ENCODE peak calls at places on chromosomes 16 and 17, in four cellular contexts. R is K562, C is HepG2, S is GM12878. F is an unnamed sample.
A peak's percentile ranks its signal among the peaks of the same experiment; 100 is the strongest.

GRCh38 chr17:350706-351435 is 1.7 kb downstream of the RPH3AL start:
- DNase-seq in S (no peak), R (no peak), C (peak; percentile 50), F (no peak)

GRCh38 chr16:22670551-22670970 is 143.4 kb upstream of the HS3ST2 start:
- DNase-seq in R (peak; percentile 99), S (no peak), C (peak; percentile 50), F (peak; percentile 74)

GRCh38 chr16:88719267-88719932 is 13.1 kb downstream of the CTU2 start:
- DNase-seq in S (no peak), R (no peak), C (no peak), F (no peak)

GRCh38 chr16:10988164-10988803 is 43.9 kb downstream of the CLEC16A start:
- DNase-seq in R (peak; percentile 42), S (no peak), C (no peak), F (peak; percentile 34)

GRCh38 chr16:23269248-23270091 is 32.6 kb upstream of the SCNN1B start:
- DNase-seq in S (no peak), C (peak; percentile 29), R (no peak), F (no peak)

GRCh38 chr16:70253291-70254094 is 1.8 kb upstream of the EXOSC6 start:
- DNase-seq in S (no peak), R (peak; percentile 44), C (peak; percentile 45), F (peak; percentile 54)

GRCh38 chr16:20727181-20727580 is 14.4 kb downstream of the THUMPD1 start:
- DNase-seq in R (no peak), S (no peak), C (no peak), F (no peak)

GRCh38 chr16:57898961-57899360 is 72.0 kb downstream of the CNGB1 start:
- DNase-seq in R (no peak), C (no peak), S (no peak), F (no peak)

GRCh38 chr16:11423315-11424117 is 78.3 kb downstream of the RMI2 start:
- DNase-seq in R (no peak), S (peak; percentile 39), C (no peak), F (no peak)

GRCh38 chr16:72188512-72188911 is 16.6 kb upstream of the PMFBP1 start:
- DNase-seq in S (no peak), C (no peak), R (no peak), F (no peak)

GRCh38 chr17:78111727-78112507 is 16.6 kb downstream of the TMC6 start:
- DNase-seq in C (no peak), R (no peak), S (no peak), F (no peak)

GRCh38 chr16:31365131-31365865 is 10.3 kb downstream of the ITGAX start:
- DNase-seq in S (no peak), R (no peak), C (no peak), F (no peak)

GRCh38 chr17:43021739-43022512 is at the start of gene VAT1:
- DNase-seq in S (no peak), R (peak; percentile 71), C (peak; percentile 72), F (peak; percentile 84)

GRCh38 chr17:37844977-37845293 is 79.3 kb upstream of the TBC1D3K start:
- DNase-seq in C (no peak), R (no peak), S (no peak), F (no peak)

GRCh38 chr16:13829712-13830304 is 90.1 kb upstream of the ERCC4 start:
- DNase-seq in C (no peak), S (no peak), R (no peak), F (no peak)

GRCh38 chr16:54194008-54194731 is 92.4 kb downstream of the IRX3 start:
- DNase-seq in C (no peak), S (no peak), R (peak; percentile 13), F (peak; percentile 35)

GRCh38 chr16:52482916-52483315 is 64.0 kb downstream of the TOX3 start:
- DNase-seq in R (no peak), S (no peak), C (no peak), F (no peak)

GRCh38 chr17:43768382-43768781 is 9.8 kb upstream of the SOST start:
- DNase-seq in S (no peak), C (no peak), R (no peak), F (no peak)

GRCh38 chr16:58684001-58684353 is 593 bp downstream of the SLC38A7 start:
- DNase-seq in S (no peak), R (no peak), C (no peak), F (no peak)

GRCh38 chr17:44367219-44367618 is 3.6 kb upstream of the FAM171A2 start:
- DNase-seq in R (no peak), S (no peak), C (no peak), F (no peak)

GRCh38 chr17:9676742-9677387 is 31.5 kb downstream of the USP43 start:
- DNase-seq in C (peak; percentile 32), R (no peak), S (peak; percentile 9), F (no peak)

GRCh38 chr17:51660266-51660665 is 399.9 kb downstream of the UTP18 start:
- DNase-seq in C (no peak), S (no peak), R (no peak), F (no peak)

GRCh38 chr17:21511368-21512195 is 135.4 kb downstream of the KCNJ12 start:
- DNase-seq in S (no peak), R (peak; percentile 46), C (peak; percentile 38), F (peak; percentile 77)

GRCh38 chr17:10126554-10127493 is 71.6 kb downstream of the GAS7 start:
- DNase-seq in S (no peak), C (no peak), R (no peak), F (no peak)

GRCh38 chr17:16371742-16372141 is 9.1 kb upstream of the UBB start:
- DNase-seq in R (no peak), S (no peak), C (no peak), F (no peak)

GRCh38 chr17:2926019-2926650 is 129.9 kb downstream of the RAP1GAP2 start:
- DNase-seq in S (no peak), R (no peak), C (no peak), F (no peak)

DNA sequence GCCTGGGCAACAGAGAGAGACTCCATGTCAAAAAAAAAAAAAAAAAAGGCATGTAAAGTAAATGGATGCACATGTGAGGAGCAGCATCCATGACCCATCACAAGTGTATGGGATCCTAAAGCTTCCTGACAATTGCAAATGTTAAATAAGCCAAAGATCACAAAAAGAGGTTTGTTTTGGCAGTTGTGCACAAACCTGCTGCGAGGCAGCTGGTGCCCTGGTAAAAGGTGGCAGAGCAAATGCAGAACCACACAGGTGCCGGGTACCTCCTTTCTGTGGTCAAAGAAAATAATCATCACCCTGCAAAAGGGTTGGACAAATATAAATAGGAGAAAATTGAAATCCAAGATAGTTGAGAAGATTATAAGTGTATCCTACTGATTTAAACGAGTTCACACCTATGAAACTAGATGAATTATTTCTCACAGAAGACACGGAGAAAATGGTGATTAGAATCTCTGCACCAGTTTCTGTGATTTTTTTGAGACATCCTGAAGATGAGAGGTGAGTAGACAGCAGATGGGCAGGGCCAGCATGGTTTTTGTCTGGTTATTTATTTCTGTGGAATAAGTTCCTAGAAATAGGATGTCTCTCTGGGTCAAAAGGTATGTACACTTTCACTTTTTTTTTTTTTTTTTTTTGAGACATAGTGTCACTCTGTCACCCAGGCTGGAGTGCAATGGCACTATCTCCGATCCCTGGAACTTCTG is 291.3 kb downstream of the CDH13 start:
- DNase-seq in C (no peak), R (no peak), S (no peak), F (no peak)
- TF ChIP-seq SP1 in C (no peak), R (no peak), S (no peak), F (no peak)

GRCh38 chr17:70190959-70191805 is 21.9 kb downstream of the KCNJ2 start:
- DNase-seq in S (no peak), R (no peak), C (no peak), F (peak; percentile 10)
- TF ChIP-seq FOXM1 in S (no peak), R (no peak), C (no peak), F (no peak)

DNA sequence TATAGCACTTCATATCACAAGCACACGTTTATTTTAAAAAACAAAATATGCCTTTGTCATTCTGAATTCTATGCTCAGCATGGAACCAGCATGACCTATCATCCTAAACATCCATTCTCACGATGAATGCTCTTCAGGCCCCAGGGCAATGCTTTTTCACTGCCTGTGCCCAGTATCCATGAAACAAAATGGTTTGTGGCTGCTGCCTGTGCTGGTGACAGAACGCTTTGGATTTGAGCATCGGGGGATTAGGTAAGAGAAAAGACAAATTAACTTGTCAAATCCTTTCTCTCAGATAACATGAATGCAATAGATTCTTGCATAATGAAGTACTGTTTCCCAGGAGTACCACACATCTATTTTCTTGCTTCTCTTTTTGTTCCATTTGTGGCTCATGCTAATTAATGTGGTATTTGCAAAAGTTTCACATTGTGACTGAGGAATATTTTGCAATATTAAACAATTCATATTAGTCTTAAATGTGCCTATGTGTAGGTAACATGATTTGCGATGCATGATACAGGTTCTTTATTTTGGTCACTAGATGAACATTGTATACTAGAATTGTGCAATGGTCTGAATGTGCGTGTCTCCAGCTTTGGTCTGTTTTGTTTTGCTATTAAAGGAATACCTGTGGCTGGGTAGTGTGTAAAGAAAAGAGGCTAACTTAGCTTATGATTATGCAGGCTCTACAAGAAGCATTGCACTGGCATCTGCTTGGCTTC is 25.8 kb upstream of the SRSF1 start:
- DNase-seq in C (no peak), R (no peak), S (no peak), F (no peak)
- TF ChIP-seq FOXK2 in C (no peak), R (no peak), S (no peak), F (no peak)

GRCh38 chr17:71361691-71362450 is 758.9 kb upstream of the SOX9 start:
- DNase-seq in S (no peak), R (no peak), C (no peak), F (no peak)
- TF ChIP-seq SP1 in S (no peak), R (no peak), C (no peak), F (no peak)

GRCh38 chr17:82544431-82545070 is 25.0 kb downstream of the FOXK2 start:
- DNase-seq in R (no peak), C (no peak), S (no peak), F (no peak)
- TF ChIP-seq FOXM1 in R (no peak), C (no peak), S (no peak), F (no peak)

GRCh38 chr17:36760425-36760824 is 159.0 kb downstream of the MRM1 start:
- DNase-seq in R (no peak), S (no peak), C (no peak), F (no peak)

GRCh38 chr17:36756695-36757094 is 155.3 kb downstream of the MRM1 start:
- DNase-seq in C (no peak), R (no peak), S (no peak), F (no peak)

GRCh38 chr17:36750316-36750885 is 149.0 kb downstream of the MRM1 start:
- DNase-seq in S (no peak), R (no peak), C (no peak), F (no peak)

GRCh38 chr17:36752096-36752888 is 150.9 kb downstream of the MRM1 start:
- DNase-seq in S (no peak), R (no peak), C (no peak), F (no peak)

GRCh38 chr17:36755586-36755985 is 154.2 kb downstream of the MRM1 start:
- DNase-seq in C (peak; percentile 20), R (peak; percentile 63), S (no peak), F (peak; percentile 46)
- TF ChIP-seq FOXK2 in C (no peak), R (peak; percentile 85), S (no peak), F (no peak)